ENCODE peak calls at places on chromosomes 2 and 18, in ten cellular contexts. L is WTC11, K is right atrium auricular region, C is colonic mucosa, P is GM12865, V is BE2C, X is A673, T is psoas muscle, O is HFF-Myc, B is BJ. U is an unnamed sample.
A peak's percentile ranks its signal among the peaks of the same experiment; 100 is the strongest.

GRCh38 chr2:25822190-25823117 is 55.8 kb downstream of the ASXL2 start:
- DNase-seq in L (peak; percentile 65), K (no peak), C (peak; percentile 35), P (peak; percentile 70), V (peak; percentile 83), X (no peak), T (peak; percentile 28), O (no peak), B (no peak), U (no peak)

GRCh38 chr18:23593720-23594119 is 7.4 kb upstream of the NPC1 start:
- DNase-seq in L (no peak), K (no peak), C (no peak), P (no peak), V (no peak), X (no peak), T (no peak), O (peak; percentile 31), B (peak; percentile 86), U (peak; percentile 2)

GRCh38 chr2:10688921-10689807 is 611 bp downstream of the NOL10 start:
- DNase-seq in L (no peak), K (no peak), C (peak; percentile 45), P (no peak), V (no peak), X (no peak), T (peak; percentile 54), O (no peak), B (no peak), U (peak; percentile 13)

GRCh38 chr2:11963966-11964365 is 217.5 kb downstream of the LPIN1 start:
- DNase-seq in L (no peak), K (no peak), C (no peak), P (no peak), V (no peak), X (no peak), T (no peak), O (no peak), B (no peak), U (no peak)

GRCh38 chr2:216659301-216659700 is 26.1 kb downstream of the IGFBP2 start:
- DNase-seq in L (no peak), K (no peak), C (no peak), P (no peak), V (no peak), X (no peak), T (no peak), O (no peak), B (no peak), U (no peak)

GRCh38 chr18:77008006-77008405 is 124.6 kb downstream of the MBP start:
- DNase-seq in L (no peak), K (no peak), C (no peak), P (no peak), V (no peak), X (no peak), T (no peak), O (no peak), B (no peak), U (no peak)

GRCh38 chr18:46416706-46417638 is 240.0 kb downstream of the LOXHD1 start:
- DNase-seq in L (no peak), K (no peak), C (no peak), P (peak; percentile 56), V (peak; percentile 60), X (peak; percentile 58), T (no peak), O (no peak), B (no peak), U (no peak)

GRCh38 chr2:163667064-163667887 is 68.5 kb downstream of the FIGN start:
- DNase-seq in L (no peak), K (no peak), C (no peak), P (no peak), V (no peak), X (peak; percentile 12), T (no peak), O (peak; percentile 91), B (peak; percentile 91), U (no peak)

GRCh38 chr2:150752229-150752628 is 264.8 kb upstream of the RND3 start:
- DNase-seq in L (no peak), K (no peak), C (no peak), P (no peak), V (no peak), X (no peak), T (no peak), O (no peak), B (no peak), U (no peak)

GRCh38 chr2:30512243-30512866 is 65.3 kb downstream of the LCLAT1 start:
- DNase-seq in L (no peak), K (no peak), C (no peak), P (no peak), V (no peak), X (no peak), T (no peak), O (no peak), B (no peak), U (no peak)

GRCh38 chr2:74871414-74871813 is 37.5 kb downstream of the HK2 start:
- DNase-seq in L (no peak), K (no peak), C (no peak), P (no peak), V (no peak), X (no peak), T (no peak), O (no peak), B (no peak), U (no peak)

GRCh38 chr18:32677578-32677977 is 95.2 kb downstream of the KLHL14 start:
- DNase-seq in L (no peak), K (no peak), C (no peak), P (no peak), V (no peak), X (no peak), T (no peak), O (no peak), B (no peak), U (no peak)

GRCh38 chr18:32670727-32671126 is 102.1 kb downstream of the KLHL14 start:
- DNase-seq in L (no peak), K (no peak), C (no peak), P (no peak), V (no peak), X (no peak), T (no peak), O (no peak), B (no peak), U (no peak)

GRCh38 chr18:32669549-32670165 is 103.2 kb downstream of the KLHL14 start:
- DNase-seq in L (peak; percentile 58), K (no peak), C (no peak), P (peak; percentile 9), V (no peak), X (peak; percentile 23), T (no peak), O (no peak), B (no peak), U (no peak)

DNA sequence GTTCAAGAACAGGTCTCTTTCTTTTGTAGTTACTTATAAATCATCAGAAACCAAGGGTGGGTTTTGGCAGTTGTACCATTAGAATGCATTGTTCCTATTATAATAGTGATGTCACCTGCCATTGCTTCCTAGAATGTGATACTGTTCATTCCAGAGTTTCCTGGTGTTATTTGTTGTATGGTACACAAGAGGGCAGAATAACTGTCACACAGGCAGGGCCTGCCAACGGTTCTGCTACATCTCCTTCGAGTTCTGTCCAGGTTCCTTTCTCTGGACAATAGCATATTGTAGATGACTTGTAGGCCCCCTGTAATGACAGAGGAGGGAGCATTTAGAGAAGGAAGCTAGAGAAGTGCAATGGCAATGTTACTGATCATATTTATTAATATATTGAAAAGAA is 98.3 kb downstream of the KLHL14 start:
- DNase-seq in L (no peak), K (no peak), C (no peak), P (no peak), V (no peak), X (peak; percentile 34), T (no peak), O (no peak), B (no peak), U (no peak)
- TF ChIP-seq CTCF in L (peak; percentile 18), K (no peak), C (no peak), P (no peak), V (no peak), X (peak; percentile 50), T (no peak), O (no peak), B (no peak), U (peak; percentile 19)

GRCh38 chr18:58067611-58068010 is 23.6 kb downstream of the NEDD4L start:
- DNase-seq in L (no peak), K (no peak), C (no peak), P (no peak), V (no peak), X (no peak), T (no peak), O (no peak), B (no peak), U (no peak)
- TF ChIP-seq CTCF in L (no peak), K (no peak), C (no peak), P (no peak), V (no peak), X (no peak), T (no peak), O (no peak), B (no peak), U (no peak)

GRCh38 chr2:109214651-109215371 is 85.8 kb downstream of the SH3RF3 start:
- DNase-seq in L (no peak), K (peak; percentile 54), C (no peak), P (no peak), V (no peak), X (no peak), T (no peak), O (no peak), B (no peak), U (no peak)
- TF ChIP-seq CTCF in L (no peak), K (no peak), C (no peak), P (no peak), V (no peak), X (no peak), T (no peak), O (no peak), B (no peak), U (no peak)

DNA sequence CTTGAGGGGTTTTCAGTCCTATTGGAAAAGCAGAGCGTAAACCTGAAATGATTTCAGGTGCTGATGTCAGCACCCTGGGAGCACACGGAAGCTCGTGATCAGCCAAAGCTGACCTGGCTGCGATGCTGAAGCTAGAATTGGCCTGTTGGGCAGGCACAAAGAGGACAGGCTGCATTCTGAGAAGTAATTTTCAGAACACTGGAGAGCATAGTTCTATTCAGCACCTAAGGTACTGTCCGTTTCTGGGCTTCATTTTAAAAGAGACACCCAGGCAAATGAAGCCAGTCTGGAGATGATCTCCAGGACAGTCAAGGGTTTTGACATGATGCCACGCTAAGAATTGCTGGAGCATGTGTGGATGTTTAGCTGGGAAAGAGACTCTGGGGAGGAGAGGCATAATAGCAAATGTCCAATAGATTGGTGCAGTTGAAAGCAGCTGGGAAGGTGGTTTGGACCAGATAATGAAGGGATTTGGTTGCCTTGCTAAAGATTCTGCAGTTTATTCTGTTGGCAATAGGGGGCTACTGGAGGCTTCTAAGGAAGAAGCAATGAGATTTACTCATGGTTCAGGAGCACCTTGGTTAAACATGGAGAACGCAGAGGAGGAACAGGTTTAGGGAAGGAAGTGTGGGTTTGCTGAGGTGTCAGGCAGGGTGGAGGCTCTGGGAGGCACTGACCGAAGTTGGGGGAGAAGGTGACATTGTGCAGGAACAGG is 86.6 kb downstream of the ACOXL start:
- DNase-seq in L (no peak), K (no peak), C (no peak), P (no peak), V (no peak), X (peak; percentile 26), T (no peak), O (no peak), B (no peak), U (peak; percentile 36)
- TF ChIP-seq CTCF in L (no peak), K (no peak), C (no peak), P (peak; percentile 22), V (peak; percentile 16), X (no peak), T (no peak), O (no peak), B (peak; percentile 9), U (no peak)

U was measured in osteocyte.